ENCODE peak calls at places on chromosomes 2 and 18, in six cellular contexts. X, R, H, E, N and Y are unnamed samples.
A peak's percentile ranks its signal among the peaks of the same experiment; 100 is the strongest.

GRCh38 chr2:169046440-169047151 is 15.5 kb upstream of the ABCB11 start:
- DNase-seq in X (no peak), R (no peak), H (no peak), E (no peak), N (no peak), Y (no peak)

GRCh38 chr2:222518570-222519381 is 94.4 kb downstream of the SGPP2 start:
- DNase-seq in X (no peak), R (no peak), H (no peak), E (no peak), N (peak; percentile 62), Y (no peak)

GRCh38 chr18:9380571-9381390 is 46.2 kb downstream of the TWSG1 start:
- DNase-seq in X (no peak), R (no peak), H (no peak), E (peak; percentile 90), N (no peak), Y (no peak)

GRCh38 chr18:43606800-43607199 is 329.5 kb upstream of the SYT4 start:
- DNase-seq in X (peak; percentile 37), R (no peak), H (peak; percentile 7), E (peak; percentile 87), N (no peak), Y (no peak)

GRCh38 chr2:189582140-189582825 is 1.7 kb upstream of the SLC40A1 start:
- DNase-seq in X (no peak), R (no peak), H (no peak), E (no peak), N (no peak), Y (no peak)

GRCh38 chr2:239387811-239388210 is 13.0 kb downstream of the HDAC4 start:
- DNase-seq in X (no peak), R (no peak), H (no peak), E (no peak), N (no peak), Y (no peak)

GRCh38 chr2:113842919-113843736 is 46.8 kb upstream of the ACTR3 start:
- DNase-seq in X (no peak), R (no peak), H (no peak), E (no peak), N (peak; percentile 65), Y (no peak)

GRCh38 chr2:190879474-190880373 is 897 bp upstream of the GLS start:
- DNase-seq in X (no peak), R (no peak), H (no peak), E (no peak), N (no peak), Y (no peak)

GRCh38 chr2:53632126-53632460 is 135.5 kb upstream of the CHAC2 start:
- DNase-seq in X (no peak), R (no peak), H (no peak), E (no peak), N (no peak), Y (no peak)

GRCh38 chr2:19874726-19875125 is 27.1 kb downstream of the TTC32 start:
- DNase-seq in X (no peak), R (no peak), H (no peak), E (no peak), N (no peak), Y (no peak)

GRCh38 chr2:235165136-235165535 is 213.3 kb downstream of the SH3BP4 start:
- DNase-seq in X (no peak), R (no peak), H (no peak), E (no peak), N (no peak), Y (no peak)